ENCODE peak calls at places on chromosomes 5 and 9, in four cellular contexts. U is BE2C, X is tibial artery, R is endodermal cell. D is an unnamed sample.

GRCh38 chr5:148928141-148928540 is 101.7 kb downstream of the ADRB2 start:
- DNase-seq in U (no peak), R (peak; percentile 13), X (no peak), D (no peak)

GRCh38 chr9:90950600-90950999 is 149.0 kb downstream of the SYK start:
- DNase-seq in R (no peak), X (no peak), U (no peak), D (no peak)

GRCh38 chr9:87880116-87880515 is 2.6 kb upstream of the SPATA31E1 start:
- DNase-seq in X (no peak), U (no peak), R (no peak), D (no peak)

GRCh38 chr5:145981612-145982571 is 45.5 kb downstream of the SH3RF2 start:
- DNase-seq in R (no peak), U (no peak), X (no peak), D (no peak)

GRCh38 chr9:131076347-131077195 is 19.8 kb upstream of the AIF1L start:
- DNase-seq in X (no peak), R (no peak), U (no peak), D (no peak)

GRCh38 chr9:111108946-111109345 is 70.7 kb upstream of the LPAR1 start:
- DNase-seq in X (no peak), U (no peak), R (no peak), D (no peak)

GRCh38 chr9:85172001-85172978 is 502.8 kb downstream of the NTRK2 start:
- DNase-seq in R (no peak), X (peak; percentile 23), U (no peak), D (no peak)

GRCh38 chr5:56632939-56633338 is 182.4 kb upstream of the MAP3K1 start:
- DNase-seq in U (no peak), X (no peak), R (no peak), D (no peak)

GRCh38 chr5:150394103-150394502 is 18.6 kb downstream of the CD74 start:
- DNase-seq in R (no peak), U (no peak), X (no peak), D (no peak)

GRCh38 chr9:98755006-98755618 is 41.2 kb downstream of the ANKS6 start:
- DNase-seq in R (no peak), X (no peak), U (no peak), D (no peak)
- TF ChIP-seq CTCF in R (peak; percentile 58), X (no peak), U (no peak), D (no peak)

GRCh38 chr5:139392678-139393496 is 2.0 kb downstream of the PROB1 start:
- DNase-seq in R (peak; percentile 96), X (no peak), U (peak; percentile 87), D (peak; percentile 86)
- H3K4me3 ChIP-seq in R (peak overlapping the region; percentile 75), X (peak overlapping the region; percentile 46), U (peak overlapping the region; percentile 47), D (peak overlapping the region; percentile 67)

GRCh38 chr5:142447887-142448286 is 123.1 kb upstream of the SPRY4 start:
- DNase-seq in U (no peak), X (no peak), R (no peak), D (no peak)

GRCh38 chr5:142446131-142446959 is 121.5 kb upstream of the SPRY4 start:
- DNase-seq in X (peak; percentile 28), U (no peak), R (no peak), D (no peak)

GRCh38 chr5:142441638-142442037 is 116.8 kb upstream of the SPRY4 start:
- DNase-seq in X (no peak), R (no peak), U (no peak), D (peak; percentile 42)

GRCh38 chr5:142446960-142447279 is 122.1 kb upstream of the SPRY4 start:
- DNase-seq in R (no peak), X (no peak), U (no peak), D (no peak)

GRCh38 chr5:142445266-142445665 is 120.4 kb upstream of the SPRY4 start:
- DNase-seq in U (no peak), X (no peak), R (no peak), D (peak; percentile 58)
- H3K4me1 ChIP-seq in U (no peaks in the 10 kb centered on the region), X (no peaks in the 10 kb centered on the region), R (no peaks in the 10 kb centered on the region), D (peaks cover 13% of the 10 kb centered on the region)

DNA sequence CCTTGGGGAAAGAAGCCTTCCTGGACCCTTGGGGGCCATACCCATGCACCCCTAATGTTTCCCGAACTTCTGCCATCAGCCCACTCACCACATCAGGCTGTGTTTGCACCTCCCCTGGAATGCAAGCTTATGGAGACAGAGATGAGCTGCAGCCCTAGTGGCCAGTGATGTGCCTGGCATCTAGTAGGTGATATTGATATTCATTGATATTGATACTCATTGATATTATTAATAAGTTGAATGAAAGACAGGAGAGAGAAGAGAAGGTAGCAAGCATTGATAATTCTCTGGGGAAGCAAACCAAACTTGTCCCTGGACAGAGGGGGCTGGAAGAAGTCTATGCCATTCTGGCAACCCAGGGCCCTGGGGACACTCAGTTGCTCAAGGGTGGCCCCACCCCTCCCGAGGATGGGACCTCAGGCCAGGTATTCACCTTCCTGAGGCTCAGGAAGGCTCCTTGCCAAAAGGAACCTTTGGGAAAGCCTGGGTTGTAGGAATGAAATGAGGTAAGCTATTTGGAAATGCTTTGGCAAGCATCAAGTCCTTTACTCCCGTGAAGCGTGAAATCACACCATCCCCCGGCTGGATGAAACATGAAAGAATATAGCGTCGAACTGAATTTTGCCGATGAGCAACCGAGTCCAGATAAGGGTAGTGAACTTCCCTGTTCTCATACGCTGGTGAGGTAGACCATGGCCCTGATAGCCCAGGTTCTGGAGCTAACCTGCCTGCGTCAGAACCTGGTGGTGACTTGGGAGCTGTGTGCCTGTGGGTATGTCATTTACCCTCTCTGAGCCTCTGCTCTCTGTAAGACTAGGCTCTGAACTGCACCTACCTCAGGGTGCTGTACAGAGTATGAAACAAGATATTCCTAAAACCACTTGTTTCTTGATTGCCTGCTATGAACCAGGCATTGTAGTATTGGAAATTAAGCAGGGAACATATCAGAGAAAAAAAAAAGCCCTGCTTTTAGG is 105.1 kb upstream of the BOD1 start:
- DNase-seq in R (no peak), U (no peak), X (no peak), D (no peak)
- TF ChIP-seq CTCF in R (peak; percentile 66), U (peak; percentile 45), X (no peak), D (no peak)

GRCh38 chr9:137198051-137198747 is 2.3 kb downstream of the TPRN start:
- DNase-seq in X (no peak), R (no peak), U (no peak), D (no peak)
- H3K4me3 ChIP-seq in X (no peak overlapping the region), R (peak overlapping the region; percentile 33), U (no peak overlapping the region), D (no peak overlapping the region)

GRCh38 chr5:105922574-105922973 is 1748.2 kb downstream of the EFNA5 start:
- DNase-seq in X (no peak), U (no peak), R (no peak), D (no peak)

GRCh38 chr5:105929865-105930264 is 1740.9 kb downstream of the EFNA5 start:
- DNase-seq in R (no peak), U (no peak), X (no peak), D (no peak)

GRCh38 chr5:105924366-105924765 is 1746.4 kb downstream of the EFNA5 start:
- DNase-seq in X (no peak), R (no peak), U (no peak), D (no peak)
- H3K4me1 ChIP-seq in X (no peaks in the 10 kb centered on the region), R (no peaks in the 10 kb centered on the region), U (no peaks in the 10 kb centered on the region), D (no peaks in the 10 kb centered on the region)